ENCODE peak calls at places on chromosomes 3 and 15, in four cellular contexts. T is substantia nigra, L is uterus, Q is WTC11. Y is an unnamed sample.

GRCh38 chr3:119352863-119353527 is 58.8 kb downstream of the ARHGAP31 start:
- DNase-seq in T (no peak), L (no peak), Q (no peak), Y (no peak)

GRCh38 chr15:70323111-70323851 is 225.6 kb upstream of the TLE3 start:
- DNase-seq in T (no peak), L (peak), Q (no peak), Y (no peak)

GRCh38 chr3:122985539-122985938 is 42.0 kb downstream of the SEMA5B start:
- DNase-seq in T (no peak), L (no peak), Q (no peak), Y (no peak)

GRCh38 chr3:114939920-114940319 is 207.2 kb downstream of the ZBTB20 start:
- DNase-seq in T (no peak), L (no peak), Q (no peak), Y (no peak)

GRCh38 chr3:31010491-31010890 is 116.0 kb upstream of the GADL1 start:
- DNase-seq in T (no peak), L (no peak), Q (no peak), Y (no peak)

GRCh38 chr3:88882121-88882520 is 225.3 kb upstream of the EPHA3 start:
- DNase-seq in T (no peak), L (no peak), Q (no peak), Y (no peak)

GRCh38 chr3:48013288-48013980 is 2.8 kb downstream of the MAP4 start:
- DNase-seq in T (no peak), L (peak), Q (no peak), Y (no peak)

GRCh38 chr15:28106294-28107110 is 7.4 kb upstream of the OCA2 start:
- DNase-seq in T (no peak), L (no peak), Q (peak), Y (no peak)

GRCh38 chr3:159892171-159892791 is 96.4 kb upstream of the IL12A start:
- DNase-seq in T (no peak), L (no peak), Q (no peak), Y (no peak)

GRCh38 chr15:67003586-67003985 is 61.8 kb upstream of the SMAD3 start:
- DNase-seq in T (no peak), L (no peak), Q (no peak), Y (no peak)

GRCh38 chr3:113034011-113034410 is 43.2 kb downstream of the GTPBP8 start:
- DNase-seq in T (no peak), L (no peak), Q (no peak), Y (no peak)

GRCh38 chr15:89501646-89502045 is 5.3 kb upstream of the RHCG start:
- DNase-seq in T (no peak), L (no peak), Q (no peak), Y (no peak)

GRCh38 chr3:124680521-124680920 is 49.7 kb upstream of the UMPS start:
- DNase-seq in T (no peak), L (no peak), Q (no peak), Y (no peak)